ENCODE peak calls at places on chromosomes 16 and 17, in eight cellular contexts. One of them, this sample, is unnamed.

GRCh38 chr16:11542069-11542775 is 44.5 kb downstream of the LITAF start:
- DNase-seq in PC-9: no peak
- DNase-seq in upper lobe of right lung: no peak
- DNase-seq in neuronal stem cell: no peak
- DNase-seq in effector memory CD4-positive, alpha-beta T cell: no peak
- DNase-seq in Peyer's patch: no peak
- DNase-seq in cardiac muscle cell: no peak
- DNase-seq in neural progenitor cell: no peak
- DNase-seq in this sample: no peak

GRCh38 chr16:86239381-86239780 is 270.9 kb upstream of the FOXF1 start:
- DNase-seq in PC-9: no peak
- DNase-seq in upper lobe of right lung: no peak
- DNase-seq in neuronal stem cell: no peak
- DNase-seq in effector memory CD4-positive, alpha-beta T cell: no peak
- DNase-seq in Peyer's patch: no peak
- DNase-seq in cardiac muscle cell: no peak
- DNase-seq in neural progenitor cell: no peak
- DNase-seq in this sample: no peak

GRCh38 chr17:81706757-81707624 is 3.8 kb downstream of the MRPL12 start:
- DNase-seq in PC-9: no peak
- DNase-seq in upper lobe of right lung: no peak
- DNase-seq in neuronal stem cell: no peak
- DNase-seq in effector memory CD4-positive, alpha-beta T cell: no peak
- DNase-seq in Peyer's patch: no peak
- DNase-seq in cardiac muscle cell: no peak
- DNase-seq in neural progenitor cell: no peak
- DNase-seq in this sample: no peak

GRCh38 chr16:59591480-59591879 is 857.4 kb upstream of the GOT2 start:
- DNase-seq in PC-9: no peak
- DNase-seq in upper lobe of right lung: no peak
- DNase-seq in neuronal stem cell: no peak
- DNase-seq in effector memory CD4-positive, alpha-beta T cell: no peak
- DNase-seq in Peyer's patch: no peak
- DNase-seq in cardiac muscle cell: no peak
- DNase-seq in neural progenitor cell: no peak
- DNase-seq in this sample: no peak

GRCh38 chr17:33871720-33872535 is 383.2 kb upstream of the CCL2 start:
- DNase-seq in PC-9: peak; percentile 3
- DNase-seq in upper lobe of right lung: no peak
- DNase-seq in neuronal stem cell: no peak
- DNase-seq in effector memory CD4-positive, alpha-beta T cell: no peak
- DNase-seq in Peyer's patch: no peak
- DNase-seq in cardiac muscle cell: no peak
- DNase-seq in neural progenitor cell: no peak
- DNase-seq in this sample: no peak

GRCh38 chr17:66548158-66548557 is 245.7 kb downstream of the PRKCA start:
- DNase-seq in PC-9: no peak
- DNase-seq in upper lobe of right lung: no peak
- DNase-seq in neuronal stem cell: no peak
- DNase-seq in effector memory CD4-positive, alpha-beta T cell: no peak
- DNase-seq in Peyer's patch: no peak
- DNase-seq in cardiac muscle cell: no peak
- DNase-seq in neural progenitor cell: no peak
- DNase-seq in this sample: peak; percentile 48

GRCh38 chr17:30340957-30341356 is 7.1 kb upstream of the TMIGD1 start:
- DNase-seq in PC-9: no peak
- DNase-seq in upper lobe of right lung: no peak
- DNase-seq in neuronal stem cell: no peak
- DNase-seq in effector memory CD4-positive, alpha-beta T cell: no peak
- DNase-seq in Peyer's patch: no peak
- DNase-seq in cardiac muscle cell: no peak
- DNase-seq in neural progenitor cell: no peak
- DNase-seq in this sample: no peak

GRCh38 chr16:26987631-26988030 is 79.1 kb upstream of the C16orf82 start:
- DNase-seq in PC-9: no peak
- DNase-seq in upper lobe of right lung: no peak
- DNase-seq in neuronal stem cell: no peak
- DNase-seq in effector memory CD4-positive, alpha-beta T cell: no peak
- DNase-seq in Peyer's patch: no peak
- DNase-seq in cardiac muscle cell: no peak
- DNase-seq in neural progenitor cell: no peak
- DNase-seq in this sample: no peak

GRCh38 chr17:21213491-21214014 is 408 bp downstream of the TMEM11 start:
- DNase-seq in PC-9: no peak
- DNase-seq in upper lobe of right lung: peak; percentile 82
- DNase-seq in neuronal stem cell: no peak
- DNase-seq in effector memory CD4-positive, alpha-beta T cell: no peak
- DNase-seq in Peyer's patch: no peak
- DNase-seq in cardiac muscle cell: peak; percentile 69
- DNase-seq in neural progenitor cell: peak; percentile 75
- DNase-seq in this sample: peak; percentile 17

GRCh38 chr17:77398274-77398673 is 257.5 kb downstream of the SEC14L1 start:
- DNase-seq in PC-9: no peak
- DNase-seq in upper lobe of right lung: no peak
- DNase-seq in neuronal stem cell: no peak
- DNase-seq in effector memory CD4-positive, alpha-beta T cell: no peak
- DNase-seq in Peyer's patch: no peak
- DNase-seq in cardiac muscle cell: no peak
- DNase-seq in neural progenitor cell: no peak
- DNase-seq in this sample: no peak

GRCh38 chr17:81599719-81600486 is 37.0 kb downstream of the NPLOC4 start:
- DNase-seq in PC-9: no peak
- DNase-seq in upper lobe of right lung: no peak
- DNase-seq in neuronal stem cell: no peak
- DNase-seq in effector memory CD4-positive, alpha-beta T cell: no peak
- DNase-seq in Peyer's patch: no peak
- DNase-seq in cardiac muscle cell: no peak
- DNase-seq in neural progenitor cell: no peak
- DNase-seq in this sample: no peak

GRCh38 chr17:8071496-8071895 is 16.0 kb downstream of the ALOX12B start:
- DNase-seq in PC-9: no peak
- DNase-seq in upper lobe of right lung: no peak
- DNase-seq in neuronal stem cell: no peak
- DNase-seq in effector memory CD4-positive, alpha-beta T cell: no peak
- DNase-seq in Peyer's patch: no peak
- DNase-seq in cardiac muscle cell: no peak
- DNase-seq in neural progenitor cell: no peak
- DNase-seq in this sample: no peak

GRCh38 chr17:8066841-8067775 is 20.4 kb downstream of the ALOX12B start:
- DNase-seq in PC-9: peak; percentile 47
- DNase-seq in upper lobe of right lung: peak; percentile 55
- DNase-seq in neuronal stem cell: no peak
- DNase-seq in effector memory CD4-positive, alpha-beta T cell: no peak
- DNase-seq in Peyer's patch: no peak
- DNase-seq in cardiac muscle cell: no peak
- DNase-seq in neural progenitor cell: peak; percentile 32
- DNase-seq in this sample: no peak

GRCh38 chr17:8067806-8068205 is 19.7 kb downstream of the ALOX12B start:
- DNase-seq in PC-9: no peak
- DNase-seq in upper lobe of right lung: peak; percentile 56
- DNase-seq in neuronal stem cell: no peak
- DNase-seq in effector memory CD4-positive, alpha-beta T cell: no peak
- DNase-seq in Peyer's patch: no peak
- DNase-seq in cardiac muscle cell: no peak
- DNase-seq in neural progenitor cell: no peak
- DNase-seq in this sample: no peak

GRCh38 chr17:8069587-8069860 is 18.0 kb downstream of the ALOX12B start:
- DNase-seq in PC-9: no peak
- DNase-seq in upper lobe of right lung: no peak
- DNase-seq in neuronal stem cell: no peak
- DNase-seq in effector memory CD4-positive, alpha-beta T cell: no peak
- DNase-seq in Peyer's patch: peak; percentile 72
- DNase-seq in cardiac muscle cell: no peak
- DNase-seq in neural progenitor cell: no peak
- DNase-seq in this sample: peak; percentile 68

DNA sequence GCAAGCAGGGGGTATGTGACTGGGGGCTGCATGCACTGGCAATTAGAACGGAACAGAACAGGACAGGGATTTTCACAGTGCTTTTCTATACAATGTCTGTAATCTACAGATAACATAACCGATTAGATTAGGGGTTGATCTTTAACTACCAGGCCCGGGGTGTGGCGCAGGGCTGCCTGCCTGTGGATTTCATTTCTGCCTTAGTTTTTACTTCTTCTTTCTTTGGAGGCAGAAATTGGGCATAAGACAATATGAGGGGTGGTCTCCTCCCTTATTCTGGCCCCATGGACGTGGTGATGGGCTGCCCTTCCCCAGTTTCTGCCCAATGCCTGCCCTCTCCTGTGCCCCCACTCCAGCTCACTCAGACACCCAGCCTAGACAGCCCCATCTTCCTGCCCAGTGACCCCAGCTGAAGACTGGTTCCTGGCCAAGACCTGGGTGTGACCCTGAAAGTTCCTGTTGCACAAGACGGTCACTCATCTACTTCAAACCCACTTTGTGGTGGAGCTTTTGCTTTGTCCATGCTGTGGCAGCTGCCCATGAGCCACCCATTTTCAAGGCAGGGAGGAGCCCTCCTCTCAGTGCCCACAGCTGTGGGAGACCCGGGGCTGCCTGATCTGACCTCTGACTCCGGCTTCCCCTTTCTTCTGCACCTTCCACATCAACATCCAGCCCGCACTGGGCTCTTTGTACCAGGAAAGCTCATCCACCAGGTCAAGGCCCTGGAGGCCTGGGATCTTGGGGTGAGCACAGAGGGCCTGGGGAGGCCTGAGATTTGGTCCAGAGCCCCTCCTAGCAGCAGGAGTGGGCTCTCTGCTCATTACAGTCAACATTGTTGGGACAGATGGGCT is 18.6 kb downstream of the ALOX12B start:
- DNase-seq in PC-9: no peak
- DNase-seq in upper lobe of right lung: peak; percentile 74
- DNase-seq in neuronal stem cell: no peak
- DNase-seq in effector memory CD4-positive, alpha-beta T cell: no peak
- DNase-seq in Peyer's patch: peak; percentile 61
- DNase-seq in cardiac muscle cell: no peak
- DNase-seq in neural progenitor cell: no peak
- DNase-seq in this sample: peak; percentile 26
- H3K27me3 ChIP-seq in PC-9: peaks cover 4% of the 10 kb centered on the region
- H3K27me3 ChIP-seq in upper lobe of right lung: peaks cover 22% of the 10 kb centered on the region
- H3K27me3 ChIP-seq in neuronal stem cell: peaks cover 50% of the 10 kb centered on the region
- H3K27me3 ChIP-seq in effector memory CD4-positive, alpha-beta T cell: peaks cover 15% of the 10 kb centered on the region
- H3K27me3 ChIP-seq in Peyer's patch: peaks cover 15% of the 10 kb centered on the region
- H3K27me3 ChIP-seq in cardiac muscle cell: peaks cover 96% of the 10 kb centered on the region
- H3K27me3 ChIP-seq in neural progenitor cell: peaks cover 95% of the 10 kb centered on the region
- H3K27me3 ChIP-seq in this sample: no peaks in the 10 kb centered on the region

DNA sequence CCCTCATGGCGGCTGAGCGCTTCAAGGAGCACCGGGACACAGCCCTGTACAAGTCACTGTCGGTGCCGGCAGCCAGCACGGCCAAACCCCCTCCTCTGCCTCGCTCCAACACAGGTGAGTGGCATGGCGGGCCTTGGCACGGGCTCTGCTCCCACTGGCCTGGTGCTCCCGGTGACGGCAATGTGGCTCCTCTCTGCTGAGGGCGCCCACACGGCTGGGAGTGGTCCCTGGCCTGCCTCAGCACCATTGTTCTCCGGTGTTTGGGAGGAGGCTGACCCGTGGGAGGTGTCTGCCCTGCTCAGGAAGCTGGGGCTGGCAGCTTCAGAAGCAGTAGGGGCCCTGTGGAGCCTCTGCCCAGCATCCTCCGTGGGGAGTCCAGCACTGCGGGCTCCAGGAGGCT is 33.9 kb downstream of the TSC2 start:
- DNase-seq in PC-9: no peak
- DNase-seq in upper lobe of right lung: no peak
- DNase-seq in neuronal stem cell: no peak
- DNase-seq in effector memory CD4-positive, alpha-beta T cell: no peak
- DNase-seq in Peyer's patch: no peak
- DNase-seq in cardiac muscle cell: no peak
- DNase-seq in neural progenitor cell: no peak
- DNase-seq in this sample: no peak
- H3K36me3 ChIP-seq in PC-9: no peaks in the 10 kb centered on the region
- H3K36me3 ChIP-seq in upper lobe of right lung: peaks cover 82% of the 10 kb centered on the region
- H3K36me3 ChIP-seq in neuronal stem cell: peaks cover 36% of the 10 kb centered on the region
- H3K36me3 ChIP-seq in effector memory CD4-positive, alpha-beta T cell: peaks cover 74% of the 10 kb centered on the region
- H3K36me3 ChIP-seq in Peyer's patch: no peaks in the 10 kb centered on the region
- H3K36me3 ChIP-seq in cardiac muscle cell: peaks cover 15% of the 10 kb centered on the region
- H3K36me3 ChIP-seq in neural progenitor cell: no peaks in the 10 kb centered on the region
- H3K36me3 ChIP-seq in this sample: peaks cover 15% of the 10 kb centered on the region

GRCh38 chr16:30350134-30350871 is 4.8 kb downstream of the CD2BP2 start:
- DNase-seq in PC-9: no peak
- DNase-seq in upper lobe of right lung: no peak
- DNase-seq in neuronal stem cell: no peak
- DNase-seq in effector memory CD4-positive, alpha-beta T cell: no peak
- DNase-seq in Peyer's patch: peak; percentile 15
- DNase-seq in cardiac muscle cell: no peak
- DNase-seq in neural progenitor cell: no peak
- DNase-seq in this sample: peak; percentile 60

GRCh38 chr16:30349695-30350094 is 5.4 kb downstream of the CD2BP2 start:
- DNase-seq in PC-9: no peak
- DNase-seq in upper lobe of right lung: no peak
- DNase-seq in neuronal stem cell: no peak
- DNase-seq in effector memory CD4-positive, alpha-beta T cell: no peak
- DNase-seq in Peyer's patch: peak; percentile 11
- DNase-seq in cardiac muscle cell: no peak
- DNase-seq in neural progenitor cell: no peak
- DNase-seq in this sample: no peak

GRCh38 chr16:30351001-30351441 is 4.1 kb downstream of the CD2BP2 start:
- DNase-seq in PC-9: no peak
- DNase-seq in upper lobe of right lung: no peak
- DNase-seq in neuronal stem cell: no peak
- DNase-seq in effector memory CD4-positive, alpha-beta T cell: no peak
- DNase-seq in Peyer's patch: peak; percentile 48
- DNase-seq in cardiac muscle cell: no peak
- DNase-seq in neural progenitor cell: no peak
- DNase-seq in this sample: no peak

GRCh38 chr16:30348113-30348512 is 7.0 kb downstream of the CD2BP2 start:
- DNase-seq in PC-9: no peak
- DNase-seq in upper lobe of right lung: no peak
- DNase-seq in neuronal stem cell: no peak
- DNase-seq in effector memory CD4-positive, alpha-beta T cell: no peak
- DNase-seq in Peyer's patch: no peak
- DNase-seq in cardiac muscle cell: no peak
- DNase-seq in neural progenitor cell: no peak
- DNase-seq in this sample: no peak

DNA sequence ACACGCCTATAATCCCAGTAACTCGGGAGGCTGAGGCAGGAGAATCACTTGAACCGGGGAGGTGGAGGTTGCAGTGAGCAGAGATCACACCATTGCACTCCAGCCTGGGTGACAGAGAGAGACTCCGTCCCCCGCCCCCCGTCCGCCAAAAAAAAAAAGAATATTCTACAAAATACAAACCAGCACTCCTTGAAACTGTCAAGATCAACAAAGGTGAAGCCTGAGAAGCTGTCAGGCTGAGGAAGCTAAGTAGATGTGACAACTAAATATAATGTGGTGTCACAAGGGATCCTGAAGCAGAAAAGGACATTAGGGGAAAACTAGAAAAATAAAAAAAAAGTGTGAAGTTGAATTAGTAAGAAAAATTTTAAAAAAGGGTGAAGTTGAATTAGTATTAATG is 6.2 kb downstream of the CD2BP2 start:
- DNase-seq in PC-9: no peak
- DNase-seq in upper lobe of right lung: peak; percentile 19
- DNase-seq in neuronal stem cell: no peak
- DNase-seq in effector memory CD4-positive, alpha-beta T cell: no peak
- DNase-seq in Peyer's patch: no peak
- DNase-seq in cardiac muscle cell: no peak
- DNase-seq in neural progenitor cell: no peak
- DNase-seq in this sample: no peak
- H3K4me1 ChIP-seq in PC-9: peaks cover 3% of the 10 kb centered on the region
- H3K4me1 ChIP-seq in upper lobe of right lung: peaks cover 20% of the 10 kb centered on the region
- H3K4me1 ChIP-seq in neuronal stem cell: no peaks in the 10 kb centered on the region
- H3K4me1 ChIP-seq in effector memory CD4-positive, alpha-beta T cell: peaks cover 3% of the 10 kb centered on the region
- H3K4me1 ChIP-seq in Peyer's patch: no peaks in the 10 kb centered on the region
- H3K4me1 ChIP-seq in cardiac muscle cell: no peaks in the 10 kb centered on the region
- H3K4me1 ChIP-seq in neural progenitor cell: peaks cover 3% of the 10 kb centered on the region
- H3K4me1 ChIP-seq in this sample: peaks cover 2% of the 10 kb centered on the region

GRCh38 chr16:54280751-54281150 is 5.8 kb downstream of the IRX3 start:
- DNase-seq in PC-9: no peak
- DNase-seq in upper lobe of right lung: no peak
- DNase-seq in neuronal stem cell: no peak
- DNase-seq in effector memory CD4-positive, alpha-beta T cell: no peak
- DNase-seq in Peyer's patch: no peak
- DNase-seq in cardiac muscle cell: no peak
- DNase-seq in neural progenitor cell: no peak
- DNase-seq in this sample: no peak
- H3K27me3 ChIP-seq in PC-9: no peaks in the 10 kb centered on the region
- H3K27me3 ChIP-seq in upper lobe of right lung: peaks cover 35% of the 10 kb centered on the region
- H3K27me3 ChIP-seq in neuronal stem cell: peaks cover 66% of the 10 kb centered on the region
- H3K27me3 ChIP-seq in effector memory CD4-positive, alpha-beta T cell: peaks cover 14% of the 10 kb centered on the region
- H3K27me3 ChIP-seq in Peyer's patch: peaks cover 30% of the 10 kb centered on the region
- H3K27me3 ChIP-seq in cardiac muscle cell: no peaks in the 10 kb centered on the region
- H3K27me3 ChIP-seq in neural progenitor cell: peaks cover 75% of the 10 kb centered on the region
- H3K27me3 ChIP-seq in this sample: peaks cover 33% of the 10 kb centered on the region

This sample was measured in small intestine.